ENCODE peak calls at places on chromosomes 4 and X, in ten cellular contexts. S, L, E, F, Q, B, P, G, D and I are unnamed samples.
A peak's percentile ranks its signal among the peaks of the same experiment; 100 is the strongest.

GRCh38 chrX:153539979-153540358 is 22.5 kb downstream of the ATP2B3 start:
- DNase-seq in S (no peak), L (no peak), E (no peak), F (no peak), Q (no peak), B (no peak), P (no peak), G (no peak), D (no peak), I (no peak)

GRCh38 chrX:24283122-24283789 is 30.6 kb downstream of the SUPT20HL2 start:
- DNase-seq in S (no peak), L (no peak), E (no peak), F (no peak), Q (peak; percentile 71), B (no peak), P (no peak), G (no peak), D (no peak), I (no peak)

GRCh38 chr4:48022192-48022799 is 5.7 kb downstream of the NIPAL1 start:
- DNase-seq in S (no peak), L (no peak), E (no peak), F (no peak), Q (no peak), B (no peak), P (no peak), G (no peak), D (no peak), I (no peak)

GRCh38 chr4:150256841-150257273 is 178.6 kb downstream of the DCLK2 start:
- DNase-seq in S (no peak), L (no peak), E (no peak), F (no peak), Q (no peak), B (no peak), P (peak; percentile 75), G (no peak), D (no peak), I (no peak)

GRCh38 chr4:3516836-3517730 is 15.1 kb downstream of the LRPAP1 start:
- DNase-seq in S (no peak), L (no peak), E (no peak), F (peak; percentile 50), Q (no peak), B (peak; percentile 67), P (no peak), G (peak; percentile 23), D (no peak), I (no peak)

GRCh38 chr4:22986881-22987280 is 294.1 kb downstream of the GBA3 start:
- DNase-seq in S (no peak), L (no peak), E (no peak), F (no peak), Q (no peak), B (no peak), P (no peak), G (no peak), D (no peak), I (no peak)

GRCh38 chr4:15658136-15658535 is 3.0 kb upstream of the FBXL5 start:
- DNase-seq in S (no peak), L (no peak), E (no peak), F (no peak), Q (no peak), B (no peak), P (no peak), G (no peak), D (no peak), I (no peak)

GRCh38 chr4:110124721-110125120 is 73.7 kb downstream of the ELOVL6 start:
- DNase-seq in S (no peak), L (no peak), E (no peak), F (no peak), Q (no peak), B (no peak), P (no peak), G (no peak), D (no peak), I (no peak)

GRCh38 chr4:1288786-1289185 is 905 bp upstream of the MAEA start:
- DNase-seq in S (no peak), L (no peak), E (no peak), F (no peak), Q (no peak), B (no peak), P (no peak), G (no peak), D (no peak), I (no peak)

GRCh38 chrX:13064599-13065143 is 20.3 kb upstream of the FAM9C start:
- DNase-seq in S (no peak), L (no peak), E (no peak), F (no peak), Q (peak; percentile 73), B (no peak), P (no peak), G (no peak), D (no peak), I (peak; percentile 7)

GRCh38 chrX:109967151-109967550 is 35.8 kb upstream of the TMEM164 start:
- DNase-seq in S (no peak), L (no peak), E (no peak), F (no peak), Q (no peak), B (no peak), P (no peak), G (no peak), D (no peak), I (no peak)
- TF ChIP-seq POLR2AphosphoS5 in S (no peak), L (no peak), E (no peak), F (no peak), Q (no peak), B (no peak), P (no peak), G (no peak), D (no peak), I (no peak)

GRCh38 chrX:53196678-53197077 is 28.3 kb downstream of the KDM5C start:
- DNase-seq in S (no peak), L (no peak), E (no peak), F (no peak), Q (no peak), B (no peak), P (no peak), G (no peak), D (no peak), I (no peak)
- H3K36me3 ChIP-seq in S (peaks cover 21% of the 10 kb centered on the region), L (peaks cover 92% of the 10 kb centered on the region), E (peaks cover 68% of the 10 kb centered on the region), F (peaks cover 96% of the 10 kb centered on the region), Q (peaks cover 91% of the 10 kb centered on the region), B (peaks cover 100% of the 10 kb centered on the region), P (no peaks in the 10 kb centered on the region), G (peaks cover 42% of the 10 kb centered on the region), D (peaks cover 100% of the 10 kb centered on the region), I (no peaks in the 10 kb centered on the region)

GRCh38 chrX:48957827-48958634 is 624 bp upstream of the OTUD5 start:
- DNase-seq in S (peak; percentile 93), L (peak; percentile 90), E (peak; percentile 98), F (peak; percentile 97), Q (peak; percentile 99), B (peak; percentile 96), P (peak; percentile 95), G (peak; percentile 97), D (peak; percentile 95), I (peak; percentile 96)
- TF ChIP-seq POLR2A in S (no peak), L (peak; percentile 83), E (peak; percentile 65), F (peak; percentile 62), Q (peak; percentile 17), B (no peak), P (peak; percentile 84), G (peak; percentile 34), D (no peak), I (peak; percentile 47)

GRCh38 chr4:41530741-41531140 is 7.2 kb upstream of the LIMCH1 start:
- DNase-seq in S (no peak), L (no peak), E (no peak), F (no peak), Q (no peak), B (no peak), P (no peak), G (no peak), D (no peak), I (no peak)

GRCh38 chr4:41526628-41527027 is 11.3 kb upstream of the LIMCH1 start:
- DNase-seq in S (no peak), L (no peak), E (no peak), F (no peak), Q (no peak), B (no peak), P (no peak), G (no peak), D (no peak), I (no peak)

GRCh38 chr4:41524446-41524845 is 13.5 kb upstream of the LIMCH1 start:
- DNase-seq in S (no peak), L (no peak), E (no peak), F (no peak), Q (no peak), B (no peak), P (no peak), G (no peak), D (no peak), I (no peak)

GRCh38 chr4:41525129-41525528 is 12.8 kb upstream of the LIMCH1 start:
- DNase-seq in S (peak; percentile 64), L (no peak), E (no peak), F (no peak), Q (no peak), B (no peak), P (no peak), G (peak; percentile 96), D (no peak), I (no peak)
- TF ChIP-seq POLR2AphosphoS5 in S (no peak), L (no peak), E (no peak), F (no peak), Q (no peak), B (no peak), P (no peak), G (peak; percentile 82), D (peak; percentile 16), I (no peak)

GRCh38 chrX:40073439-40074054 is 24.2 kb downstream of the BCOR start:
- DNase-seq in S (no peak), L (no peak), E (no peak), F (no peak), Q (no peak), B (peak; percentile 63), P (no peak), G (no peak), D (no peak), I (no peak)
- H3K36me3 ChIP-seq in S (peaks cover 35% of the 10 kb centered on the region), L (peaks cover 97% of the 10 kb centered on the region), E (no peaks in the 10 kb centered on the region), F (peaks cover 57% of the 10 kb centered on the region), Q (peaks cover 30% of the 10 kb centered on the region), B (peaks cover 94% of the 10 kb centered on the region), P (no peaks in the 10 kb centered on the region), G (peaks cover 29% of the 10 kb centered on the region), D (peaks cover 63% of the 10 kb centered on the region), I (no peaks in the 10 kb centered on the region)

DNA sequence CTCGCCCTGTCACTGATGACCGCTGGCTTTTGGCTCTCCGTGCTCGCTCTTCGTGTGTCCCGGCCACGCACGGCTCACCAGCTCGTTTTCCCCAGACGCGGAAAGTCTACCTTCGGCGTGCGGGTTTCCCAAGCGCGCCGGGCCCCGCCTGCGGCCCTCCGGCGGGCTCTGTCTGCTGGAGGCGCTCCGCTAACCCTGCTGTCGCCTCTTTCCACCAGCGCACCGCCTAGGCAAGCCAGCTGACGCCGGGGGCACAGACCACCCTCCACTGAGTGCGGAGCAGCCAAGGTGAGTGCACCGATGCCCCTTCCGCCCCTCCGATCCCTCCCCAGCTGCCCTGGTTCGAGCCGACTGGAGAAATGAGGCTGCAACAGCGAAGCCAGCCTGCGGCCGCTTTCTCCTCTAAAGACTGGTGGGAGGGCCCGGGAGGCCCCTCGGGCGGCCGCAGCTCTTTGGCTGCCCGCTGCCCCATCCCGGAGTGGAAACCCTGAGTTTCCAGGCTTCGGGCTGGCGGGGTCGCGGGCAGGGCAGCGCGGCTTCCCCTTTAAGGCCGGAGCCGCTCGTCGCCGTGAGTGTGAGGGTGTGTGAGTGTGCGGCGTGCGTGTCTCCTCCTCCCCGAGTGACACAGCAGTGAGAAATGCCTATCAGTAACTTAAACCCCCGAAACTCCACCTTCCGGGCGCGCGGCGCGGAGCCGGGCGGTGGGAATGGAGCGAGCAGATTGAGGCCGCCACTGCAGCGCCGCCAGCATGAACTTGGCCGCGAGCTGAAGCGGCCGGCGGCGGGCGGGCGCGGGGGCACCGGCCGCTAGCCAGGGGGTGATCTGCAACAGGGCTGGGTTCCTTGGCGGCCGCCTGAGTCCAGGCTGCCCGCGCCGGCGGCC is at the start of gene MAMLD1:
- DNase-seq in S (peak; percentile 51), L (peak; percentile 41), E (peak; percentile 34), F (peak; percentile 77), Q (peak; percentile 86), B (peak; percentile 89), P (peak; percentile 67), G (peak; percentile 73), D (peak; percentile 70), I (peak; percentile 57)
- TF ChIP-seq POLR2A in S (no peak), L (no peak), E (no peak), F (no peak), Q (peak; percentile 35), B (no peak), P (peak; percentile 24), G (no peak), D (no peak), I (peak; percentile 50)